ENCODE peak calls at places on chromosome 6, in seven cellular contexts. X, A, M, D, G, S and R are unnamed samples.

GRCh38 chr6:37316071-37316470 is 37.7 kb upstream of the RNF8 start:
- DNase-seq in X (no peak), A (no peak), M (no peak), D (no peak), G (no peak), S (no peak), R (no peak)

GRCh38 chr6:10395171-10395945 is 19.5 kb downstream of the TFAP2A start:
- DNase-seq in X (no peak), A (no peak), M (no peak), D (no peak), G (no peak), S (no peak), R (no peak)

GRCh38 chr6:28269492-28269891 is 2.5 kb downstream of the ZSCAN26 start:
- DNase-seq in X (no peak), A (no peak), M (no peak), D (no peak), G (no peak), S (no peak), R (no peak)

GRCh38 chr6:107202876-107203468 is 87.7 kb upstream of the BEND3 start:
- DNase-seq in X (no peak), A (no peak), M (no peak), D (no peak), G (no peak), S (no peak), R (no peak)

GRCh38 chr6:109480993-109481480 is 2.0 kb downstream of the ZBTB24 start:
- DNase-seq in X (no peak), A (no peak), M (no peak), D (no peak), G (no peak), S (no peak), R (no peak)

GRCh38 chr6:25431642-25432307 is 152.6 kb downstream of the CARMIL1 start:
- DNase-seq in X (no peak), A (no peak), M (peak; percentile 65), D (no peak), G (no peak), S (no peak), R (no peak)

GRCh38 chr6:137097057-137097456 is 52.3 kb upstream of the IL20RA start:
- DNase-seq in X (no peak), A (no peak), M (no peak), D (no peak), G (no peak), S (no peak), R (no peak)

GRCh38 chr6:105692630-105693212 is 289.8 kb upstream of the PREP start:
- DNase-seq in X (no peak), A (no peak), M (peak; percentile 2), D (no peak), G (no peak), S (no peak), R (no peak)

GRCh38 chr6:66897576-66897975 is 1190.5 kb upstream of the EYS start:
- DNase-seq in X (no peak), A (peak; percentile 2), M (peak; percentile 66), D (no peak), G (no peak), S (no peak), R (no peak)

GRCh38 chr6:140897804-140898573 is 1234.7 kb upstream of the GJE1 start:
- DNase-seq in X (no peak), A (no peak), M (no peak), D (peak; percentile 59), G (no peak), S (no peak), R (no peak)

GRCh38 chr6:112879920-112880413 is 532.8 kb downstream of the RFPL4B start:
- DNase-seq in X (no peak), A (no peak), M (peak; percentile 55), D (peak; percentile 37), G (no peak), S (peak; percentile 13), R (no peak)

GRCh38 chr6:42239333-42239732 is 21.7 kb upstream of the MRPS10 start:
- DNase-seq in X (no peak), A (no peak), M (no peak), D (no peak), G (no peak), S (no peak), R (no peak)

GRCh38 chr6:44100088-44100550 is 27.1 kb downstream of the MRPL14 start:
- DNase-seq in X (no peak), A (no peak), M (peak; percentile 30), D (no peak), G (no peak), S (no peak), R (no peak)

GRCh38 chr6:33926451-33926850 is 122.6 kb upstream of the MLN start:
- DNase-seq in X (no peak), A (no peak), M (peak; percentile 51), D (no peak), G (no peak), S (no peak), R (no peak)

GRCh38 chr6:47308674-47309325 is 905 bp downstream of the TNFRSF21 start:
- DNase-seq in X (no peak), A (no peak), M (peak; percentile 67), D (peak; percentile 48), G (no peak), S (no peak), R (no peak)

GRCh38 chr6:20473518-20473917 is 60.7 kb upstream of the CDKAL1 start:
- DNase-seq in X (no peak), A (no peak), M (no peak), D (no peak), G (no peak), S (no peak), R (no peak)

GRCh38 chr6:3285732-3286131 is 27.0 kb downstream of the PSMG4 start:
- DNase-seq in X (no peak), A (no peak), M (no peak), D (no peak), G (no peak), S (no peak), R (peak; percentile 56)

GRCh38 chr6:339480-339879 is 47.2 kb downstream of the DUSP22 start:
- DNase-seq in X (no peak), A (no peak), M (no peak), D (no peak), G (no peak), S (no peak), R (no peak)

GRCh38 chr6:97048771-97049170 is 124.2 kb downstream of the KLHL32 start:
- DNase-seq in X (no peak), A (no peak), M (no peak), D (no peak), G (no peak), S (no peak), R (no peak)

GRCh38 chr6:4944325-4944724 is 59.5 kb downstream of the RPP40 start:
- DNase-seq in X (no peak), A (no peak), M (no peak), D (no peak), G (no peak), S (no peak), R (no peak)

GRCh38 chr6:9766240-9766915 is 648.5 kb downstream of the TFAP2A start:
- DNase-seq in X (no peak), A (peak; percentile 91), M (no peak), D (no peak), G (no peak), S (no peak), R (no peak)

GRCh38 chr6:136137008-136137689 is 113.0 kb downstream of the MTFR2 start:
- DNase-seq in X (no peak), A (no peak), M (no peak), D (no peak), G (no peak), S (no peak), R (no peak)

GRCh38 chr6:134937426-134937825 is 12.5 kb downstream of the ALDH8A1 start:
- DNase-seq in X (no peak), A (no peak), M (no peak), D (no peak), G (no peak), S (no peak), R (no peak)

GRCh38 chr6:165925474-165926156 is 242.0 kb downstream of the TBXT start:
- DNase-seq in X (no peak), A (no peak), M (no peak), D (no peak), G (no peak), S (no peak), R (no peak)

GRCh38 chr6:24227556-24227955 is 101.5 kb downstream of the NRSN1 start:
- DNase-seq in X (no peak), A (no peak), M (no peak), D (no peak), G (no peak), S (no peak), R (no peak)

GRCh38 chr6:136685540-136686108 is 106.7 kb downstream of the MAP3K5 start:
- DNase-seq in X (no peak), A (no peak), M (no peak), D (peak; percentile 46), G (no peak), S (no peak), R (no peak)

GRCh38 chr6:112330071-112330876 is 16.9 kb upstream of the RFPL4B start:
- DNase-seq in X (no peak), A (peak; percentile 59), M (no peak), D (no peak), G (no peak), S (no peak), R (no peak)

GRCh38 chr6:129575378-129576118 is 134.4 kb downstream of the ARHGAP18 start:
- DNase-seq in X (no peak), A (peak; percentile 42), M (peak; percentile 10), D (no peak), G (no peak), S (no peak), R (no peak)